ENCODE peak calls at places on chromosomes 5 and 9, in six cellular contexts. Y, U, F, S, G and P are unnamed samples. For H3K9me3, the result is how much of the 10 kb centered on the place peaks cover.

GRCh38 chr9:88852794-88853193 is 138.5 kb upstream of the S1PR3 start:
- DNase-seq in S (no peak), G (no peak), U (peak), F (no peak), Y (no peak), P (peak)

GRCh38 chr9:22169243-22169642 is 160.1 kb upstream of the CDKN2B start:
- DNase-seq in Y (no peak), U (no peak), F (no peak), S (no peak), G (no peak), P (no peak)

GRCh38 chr5:154972476-154973080 is 31.7 kb downstream of the MRPL22 start:
- DNase-seq in F (no peak), S (no peak), G (no peak), U (peak), Y (no peak), P (no peak)

GRCh38 chr9:113373255-113373654 is 3.5 kb downstream of the HDHD3 start:
- DNase-seq in U (no peak), Y (no peak), S (no peak), G (no peak), F (no peak), P (no peak)

GRCh38 chr5:124764992-124765611 is 18.7 kb upstream of the ZNF608 start:
- DNase-seq in S (no peak), F (no peak), G (no peak), U (no peak), Y (no peak), P (no peak)

GRCh38 chr9:16322849-16323248 is 547.6 kb downstream of the BNC2 start:
- DNase-seq in G (no peak), U (no peak), S (peak), F (peak), Y (no peak), P (no peak)

GRCh38 chr5:159904874-159905273 is 11.4 kb upstream of the ADRA1B start:
- DNase-seq in U (no peak), Y (no peak), F (no peak), G (no peak), S (no peak), P (no peak)

GRCh38 chr5:69261034-69261433 is 26.3 kb downstream of the CDK7 start:
- DNase-seq in Y (no peak), S (no peak), U (no peak), F (no peak), G (no peak), P (no peak)

GRCh38 chr9:135021393-135021789 is 66.1 kb upstream of the OLFM1 start:
- DNase-seq in S (no peak), U (no peak), G (no peak), F (no peak), Y (no peak), P (no peak)

GRCh38 chr9:37732086-37732744 is 21.4 kb upstream of the TRMT10B start:
- DNase-seq in S (no peak), U (no peak), F (no peak), G (no peak), Y (no peak), P (no peak)

GRCh38 chr5:3339092-3339797 is 256.4 kb upstream of the IRX1 start:
- DNase-seq in Y (no peak), F (peak), S (no peak), G (no peak), U (no peak), P (no peak)

GRCh38 chr9:94014845-94015244 is 59.7 kb upstream of the BARX1 start:
- DNase-seq in F (no peak), Y (no peak), U (no peak), S (no peak), G (no peak), P (no peak)

GRCh38 chr9:110103257-110103656 is 104.7 kb downstream of the C9orf152 start:
- DNase-seq in F (no peak), U (no peak), S (no peak), G (no peak), Y (no peak), P (no peak)

GRCh38 chr5:122142480-122142879 is 13.1 kb downstream of the ZNF474 start:
- DNase-seq in Y (no peak), S (no peak), G (no peak), U (no peak), F (no peak), P (no peak)

GRCh38 chr9:122580360-122580759 is 2.8 kb downstream of the OR1L8 start:
- DNase-seq in Y (no peak), G (no peak), F (no peak), U (no peak), S (no peak), P (no peak)

GRCh38 chr5:150511641-150512367 is 3.9 kb downstream of the NDST1 start:
- DNase-seq in F (no peak), G (peak), Y (no peak), U (no peak), S (peak), P (no peak)

GRCh38 chr9:128383007-128383753 is 12.0 kb downstream of the URM1 start:
- DNase-seq in Y (no peak), U (peak), S (no peak), G (no peak), F (no peak), P (no peak)

GRCh38 chr5:54993318-54993717 is 7.9 kb upstream of the ESM1 start:
- DNase-seq in G (no peak), F (no peak), S (no peak), U (no peak), Y (no peak), P (no peak)

GRCh38 chr9:106860731-106861584 is 2.0 kb upstream of the ZNF462 start:
- DNase-seq in G (no peak), U (peak), Y (peak), F (peak), S (no peak), P (peak)

GRCh38 chr5:26763151-26763550 is 275.2 kb downstream of the CDH9 start:
- DNase-seq in G (no peak), U (no peak), Y (no peak), S (no peak), F (no peak), P (no peak)

GRCh38 chr5:170430871-170431437 is 41.8 kb upstream of the KCNMB1 start:
- DNase-seq in U (no peak), S (no peak), F (no peak), G (no peak), Y (no peak), P (no peak)

GRCh38 chr9:109411818-109412352 is 86.2 kb downstream of the PTPN3 start:
- DNase-seq in U (no peak), G (no peak), S (no peak), F (no peak), Y (no peak), P (no peak)

GRCh38 chr5:135005076-135005475 is 29.0 kb downstream of the PITX1 start:
- DNase-seq in Y (no peak), F (peak), U (no peak), G (no peak), S (no peak), P (no peak)

GRCh38 chr5:32206053-32206452 is 31.9 kb upstream of the GOLPH3 start:
- DNase-seq in U (no peak), Y (no peak), F (no peak), S (no peak), G (no peak), P (no peak)
- H3K27ac ChIP-seq in U (no peak), Y (no peak), F (no peak), S (no peak), G (no peak), P (no peak)

DNA sequence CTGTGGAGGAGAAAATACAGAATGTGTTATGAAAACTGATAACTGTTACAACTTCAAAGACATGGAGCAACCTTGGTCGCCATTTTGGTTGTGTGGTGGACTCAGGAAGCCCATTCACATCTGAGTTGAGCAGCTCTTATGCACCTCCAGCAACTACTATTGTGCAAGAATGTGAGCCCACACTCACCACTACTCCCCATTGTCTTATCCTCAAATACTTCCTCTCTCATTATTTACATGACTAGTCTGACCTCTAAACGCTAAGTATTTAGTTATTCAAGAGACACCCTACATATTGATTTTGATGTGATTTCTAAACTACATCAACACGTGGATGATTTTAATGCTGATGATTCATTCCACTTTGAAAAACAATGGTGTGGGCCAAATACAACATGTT is 516.6 kb upstream of the CLINT1 start:
- DNase-seq in S (no peak), Y (no peak), G (no peak), F (no peak), U (no peak), P (no peak)
- H3K9me3 ChIP-seq in S (under half), Y (under half), G (under half), F (under half), U (under half), P (under half)

DNA sequence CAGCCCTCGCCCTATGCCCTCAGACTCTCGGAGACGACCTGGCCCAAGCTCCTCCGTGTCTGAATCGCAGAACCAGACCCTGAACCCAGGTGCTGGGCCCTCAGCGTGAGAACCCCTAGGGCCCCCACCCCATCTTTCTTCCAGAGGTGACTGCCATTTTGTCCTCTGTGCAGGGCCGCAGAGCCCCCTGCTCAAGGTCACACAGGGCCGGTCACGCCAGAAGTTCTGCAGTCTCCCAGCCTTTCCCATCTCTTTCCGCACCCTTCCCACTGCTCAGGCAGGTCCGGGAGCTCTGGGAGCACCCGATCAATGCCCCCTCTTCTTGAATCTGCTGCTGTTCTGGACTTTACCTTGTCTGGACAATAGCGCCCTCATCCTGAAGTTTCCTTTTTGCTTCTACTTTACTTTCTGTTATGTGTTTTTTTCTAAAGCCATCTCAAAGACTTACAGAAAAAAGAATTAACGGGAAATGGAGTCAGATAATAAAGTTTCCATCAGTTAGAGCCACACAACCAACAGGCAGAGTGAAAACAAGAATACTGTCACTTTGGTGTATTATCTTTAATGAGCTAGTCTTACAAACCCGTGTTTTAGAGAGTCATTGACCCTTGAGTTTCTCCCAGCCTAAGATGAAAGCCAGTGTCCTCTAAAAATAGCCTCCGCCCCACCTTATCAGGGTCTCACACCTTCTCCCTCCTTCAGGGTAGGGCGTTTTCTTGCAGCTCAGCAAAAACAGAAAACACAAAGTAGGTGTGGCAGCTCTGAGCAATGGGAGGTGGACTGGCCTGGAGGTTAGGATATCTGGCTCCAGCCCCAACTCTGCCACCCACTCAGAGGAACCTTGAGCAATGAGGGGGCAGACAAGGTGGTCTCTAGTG is 1.8 kb downstream of the TMOD1 start:
- DNase-seq in G (no peak), U (no peak), S (no peak), Y (no peak), F (no peak), P (no peak)
- TF ChIP-seq POLR2A in G (no peak), U (no peak), S (no peak), Y (no peak), F (no peak), P (no peak)

GRCh38 chr9:23321049-23321448 is 505.0 kb downstream of the ELAVL2 start:
- DNase-seq in G (no peak), F (no peak), S (no peak), U (no peak), Y (no peak), P (no peak)

GRCh38 chr9:23314247-23314646 is 511.8 kb downstream of the ELAVL2 start:
- DNase-seq in G (no peak), S (no peak), Y (no peak), U (no peak), F (no peak), P (no peak)

GRCh38 chr9:23322392-23322791 is 503.6 kb downstream of the ELAVL2 start:
- DNase-seq in G (no peak), S (no peak), Y (no peak), F (no peak), U (no peak), P (no peak)

GRCh38 chr9:23324511-23324910 is 501.5 kb downstream of the ELAVL2 start:
- DNase-seq in F (no peak), S (no peak), U (no peak), G (no peak), Y (no peak), P (no peak)

DNA sequence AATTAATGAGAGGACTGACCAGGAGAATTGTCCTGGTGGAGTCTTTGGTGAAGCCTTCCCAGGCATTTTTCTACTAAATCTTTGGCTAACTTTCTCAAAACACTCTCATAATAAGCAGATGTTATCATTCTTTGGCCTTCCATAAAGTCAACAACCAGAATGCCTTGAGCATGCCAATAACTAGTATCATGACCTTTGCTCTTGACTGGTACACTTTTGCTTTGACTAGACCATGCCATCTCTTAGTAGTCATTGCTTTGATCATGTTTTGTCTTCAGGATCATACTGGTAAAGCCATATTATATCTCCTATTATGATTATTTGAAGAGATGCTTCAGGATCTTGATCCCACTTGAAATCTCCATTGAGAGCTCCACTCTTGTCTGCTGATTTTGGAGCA is 506.9 kb downstream of the ELAVL2 start:
- DNase-seq in S (no peak), U (no peak), F (no peak), Y (no peak), G (no peak), P (no peak)
- H3K27ac ChIP-seq in S (no peak), U (no peak), F (no peak), Y (no peak), G (no peak), P (no peak)

GRCh38 chr5:180938294-180938693 is 39.3 kb downstream of the BTNL8 start:
- DNase-seq in U (no peak), Y (no peak), S (no peak), F (no peak), G (no peak), P (no peak)

GRCh38 chr5:180932660-180933059 is 33.7 kb downstream of the BTNL8 start:
- DNase-seq in U (no peak), Y (no peak), S (no peak), G (no peak), F (no peak), P (no peak)

GRCh38 chr5:180935203-180935602 is 36.2 kb downstream of the BTNL8 start:
- DNase-seq in S (no peak), F (no peak), Y (no peak), U (no peak), G (no peak), P (no peak)
- H3K9me3 ChIP-seq in S (under half), F (under half), Y (under half), U (under half), G (half or more), P (under half)

GRCh38 chr5:27962201-27962600 is 923.8 kb upstream of the CDH9 start:
- DNase-seq in S (no peak), Y (no peak), F (no peak), G (no peak), U (no peak), P (no peak)

GRCh38 chr5:27969157-27969556 is 930.8 kb upstream of the CDH9 start:
- DNase-seq in F (no peak), G (no peak), Y (no peak), U (no peak), S (no peak), P (no peak)

GRCh38 chr5:27963050-27963783 is 924.8 kb upstream of the CDH9 start:
- DNase-seq in Y (no peak), F (no peak), S (no peak), U (no peak), G (no peak), P (no peak)
- TF ChIP-seq POLR2A in Y (no peak), F (no peak), S (no peak), U (no peak), G (no peak), P (no peak)

DNA sequence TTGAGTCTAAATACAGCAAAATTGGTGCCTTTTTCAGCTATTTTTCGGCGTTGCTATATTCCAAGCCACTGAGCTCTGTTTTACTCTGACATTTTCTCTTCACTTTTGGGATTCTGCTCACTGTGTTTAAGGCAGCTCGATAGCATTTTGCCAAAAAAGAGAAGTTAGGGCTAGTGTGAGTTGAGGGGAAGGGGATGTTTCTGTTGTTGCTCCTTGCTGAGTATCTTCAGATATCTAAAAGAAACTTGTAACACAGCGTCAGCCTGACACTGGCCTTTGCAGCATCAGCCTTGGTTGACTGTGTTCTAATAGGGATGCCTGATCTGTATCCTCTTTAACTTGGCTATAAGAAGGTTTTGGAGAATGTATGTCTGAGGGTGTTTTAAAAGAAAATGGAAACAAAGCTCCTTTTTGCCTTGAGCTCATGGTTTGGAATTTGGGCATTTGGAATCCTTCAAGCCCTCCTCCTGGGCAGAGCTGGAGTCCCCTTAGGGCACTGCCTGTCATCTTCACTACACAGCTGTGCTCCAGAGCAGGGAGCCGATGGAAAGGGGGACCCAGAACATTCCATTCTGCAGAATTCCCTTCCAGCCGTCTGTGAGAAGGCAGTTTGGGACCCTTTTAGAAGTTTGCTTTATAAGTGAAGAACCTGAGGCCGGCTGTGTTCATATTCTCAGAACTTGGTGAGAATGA is 63.0 kb downstream of the EXOSC2 start:
- DNase-seq in G (no peak), F (no peak), S (no peak), U (no peak), Y (no peak), P (no peak)
- H3K27ac ChIP-seq in G (no peak), F (no peak), S (no peak), U (no peak), Y (no peak), P (no peak)

GRCh38 chr9:104028827-104029226 is 65.3 kb upstream of the SMC2 start:
- DNase-seq in S (no peak), Y (no peak), U (no peak), G (no peak), F (no peak), P (no peak)
- H3K9me3 ChIP-seq in S (under half), Y (under half), U (under half), G (under half), F (under half), P (under half)